ENCODE peak calls at places on chromosomes 7 and 10, in four cellular contexts. T, P, J and W are unnamed samples.

GRCh38 chr7:110534241-110534931 is 556.5 kb upstream of the LRRN3 start:
- DNase-seq in J (no peak), T (no peak), P (no peak), W (peak; percentile 4)

GRCh38 chr10:110408203-110408871 is 89.4 kb upstream of the DUSP5 start:
- DNase-seq in J (no peak), P (no peak), T (peak; percentile 26), W (no peak)

GRCh38 chr7:47180268-47180826 is 401.6 kb downstream of the TNS3 start:
- DNase-seq in P (no peak), T (peak; percentile 59), J (peak; percentile 60), W (peak; percentile 49)

GRCh38 chr7:98294798-98295382 is 13.4 kb downstream of the BRI3 start:
- DNase-seq in T (peak; percentile 87), J (peak; percentile 87), P (no peak), W (peak; percentile 35)

GRCh38 chr10:17805440-17805839 is 3.7 kb upstream of the MRC1 start:
- DNase-seq in P (no peak), J (no peak), T (no peak), W (no peak)

GRCh38 chr7:18361756-18362155 is 133.8 kb upstream of the HDAC9 start:
- DNase-seq in J (no peak), T (peak; percentile 68), P (no peak), W (no peak)

GRCh38 chr7:909358-910329 is 33.3 kb downstream of the GET4 start:
- DNase-seq in J (no peak), P (no peak), T (no peak), W (no peak)

GRCh38 chr7:91784469-91784868 is 96.0 kb downstream of the MTERF1 start:
- DNase-seq in J (peak; percentile 22), P (no peak), T (no peak), W (no peak)

GRCh38 chr10:112082134-112082533 is 101.4 kb downstream of the GPAM start:
- DNase-seq in T (no peak), P (no peak), J (no peak), W (no peak)

GRCh38 chr10:119595134-119595714 is 1.5 kb downstream of the TIAL1 start:
- DNase-seq in T (no peak), J (no peak), P (no peak), W (peak; percentile 43)

GRCh38 chr7:20514364-20514763 is 101.1 kb upstream of the ABCB5 start:
- DNase-seq in T (no peak), P (peak; percentile 2), J (no peak), W (no peak)

GRCh38 chr7:116342125-116342524 is 131.8 kb downstream of the TES start:
- DNase-seq in P (no peak), T (no peak), J (no peak), W (no peak)

GRCh38 chr10:83373659-83374058 is 765.6 kb upstream of the GHITM start:
- DNase-seq in T (peak; percentile 53), P (no peak), J (no peak), W (no peak)

GRCh38 chr10:14247650-14248258 is 83.0 kb downstream of the FRMD4A start:
- DNase-seq in P (no peak), T (no peak), J (no peak), W (no peak)

DNA sequence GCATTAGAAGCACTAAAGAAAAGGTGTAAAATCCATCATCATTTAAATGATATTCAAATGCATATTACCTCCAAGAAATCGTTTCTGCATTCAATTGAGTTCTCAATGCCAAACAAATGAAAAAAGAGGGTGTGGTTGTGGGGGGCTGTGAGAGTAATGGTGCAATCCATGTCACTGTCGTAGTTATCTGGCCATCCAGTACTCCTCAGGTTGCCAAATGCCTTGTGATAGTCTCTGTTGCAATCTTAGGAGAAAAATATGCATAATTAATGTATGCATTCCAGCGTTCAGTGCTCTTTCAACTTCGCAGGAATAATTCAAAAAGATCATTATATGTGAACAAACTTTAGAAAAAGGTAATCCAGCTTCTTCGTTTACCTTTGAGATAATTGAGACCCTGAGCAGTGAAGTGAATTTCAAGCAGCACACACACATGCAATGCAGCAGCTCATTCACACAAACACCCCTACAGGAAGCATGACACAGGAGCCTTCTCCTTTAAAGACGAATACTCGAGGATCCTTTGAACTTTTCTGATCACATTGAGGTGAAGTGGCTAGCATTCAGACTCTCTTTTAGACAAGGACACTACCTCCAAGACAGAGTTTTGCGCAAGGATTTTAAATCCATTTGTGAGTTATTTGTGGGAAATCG is 73.4 kb downstream of the OR13A1 start:
- DNase-seq in P (no peak), T (no peak), J (no peak), W (no peak)
- TF ChIP-seq NR2C2 in P (no peak), T (no peak), J (no peak), W (no peak)

DNA sequence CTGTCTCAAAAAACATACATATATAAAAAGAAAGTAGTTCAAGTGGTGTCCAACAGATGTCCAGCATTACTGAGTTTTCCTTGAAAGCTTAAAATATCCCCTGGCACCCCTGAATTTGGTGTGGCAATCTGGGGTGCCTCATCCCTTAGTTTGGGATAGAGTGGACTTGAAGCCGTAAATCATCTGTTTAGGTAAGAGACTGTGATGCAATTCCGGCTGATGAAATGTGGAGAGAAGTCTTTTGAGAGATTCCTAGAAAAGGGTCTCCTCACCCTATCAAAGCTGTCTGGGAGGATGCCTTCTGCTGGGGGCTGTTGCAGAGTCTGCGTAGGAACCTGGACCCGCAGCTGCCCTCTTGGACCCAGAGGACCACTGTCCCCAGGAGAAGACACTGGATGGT is 408.0 kb downstream of the RPS24 start:
- DNase-seq in J (no peak), T (no peak), P (no peak), W (no peak)
- TF ChIP-seq NR2C2 in J (no peak), T (no peak), P (no peak), W (no peak)

DNA sequence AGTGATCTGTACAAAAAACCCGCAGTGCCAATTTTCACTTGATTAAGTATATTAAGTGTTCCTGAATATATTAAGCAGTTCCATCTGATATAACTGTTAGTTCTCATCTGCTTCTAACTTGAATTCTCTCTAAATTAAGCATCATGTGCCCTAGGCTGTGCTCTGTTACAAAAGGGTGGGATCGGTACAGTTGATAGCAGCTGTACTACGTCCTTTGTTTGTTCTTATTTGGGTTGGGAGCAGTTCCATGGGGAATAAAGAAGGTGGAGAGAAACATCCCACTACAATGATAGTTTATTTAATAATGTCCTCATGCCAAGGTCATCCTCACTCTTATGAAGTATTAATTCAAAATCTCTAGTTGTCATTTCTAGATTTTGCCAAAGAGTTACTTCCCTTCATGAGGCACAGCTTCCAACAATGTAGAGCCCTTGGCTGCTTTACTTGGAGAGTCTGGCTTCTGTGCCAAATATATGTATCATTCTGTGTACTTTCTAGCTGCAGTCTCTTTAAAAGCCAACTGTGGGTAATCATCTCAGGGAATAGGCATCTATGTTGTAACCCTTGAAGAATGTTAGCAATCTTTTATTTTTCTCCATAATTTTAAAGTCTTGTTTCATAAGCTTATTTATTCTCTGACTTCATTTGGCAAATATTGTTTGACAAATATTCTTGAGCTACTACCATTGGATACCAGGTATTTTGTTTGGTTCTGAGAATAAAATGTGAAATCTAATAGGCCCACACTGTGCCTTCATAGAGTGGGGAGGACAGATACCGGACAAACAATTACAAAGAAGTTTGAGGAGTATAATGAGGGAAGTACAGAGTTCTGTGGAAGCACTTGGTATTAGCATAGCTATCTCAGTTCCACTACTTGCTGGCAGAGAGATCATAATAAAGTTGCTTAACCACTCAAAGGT is 22.4 kb upstream of the AHR start:
- DNase-seq in T (no peak), J (no peak), P (no peak), W (peak; percentile 68)
- TF ChIP-seq NR2C2 in T (no peak), J (no peak), P (no peak), W (no peak)

DNA sequence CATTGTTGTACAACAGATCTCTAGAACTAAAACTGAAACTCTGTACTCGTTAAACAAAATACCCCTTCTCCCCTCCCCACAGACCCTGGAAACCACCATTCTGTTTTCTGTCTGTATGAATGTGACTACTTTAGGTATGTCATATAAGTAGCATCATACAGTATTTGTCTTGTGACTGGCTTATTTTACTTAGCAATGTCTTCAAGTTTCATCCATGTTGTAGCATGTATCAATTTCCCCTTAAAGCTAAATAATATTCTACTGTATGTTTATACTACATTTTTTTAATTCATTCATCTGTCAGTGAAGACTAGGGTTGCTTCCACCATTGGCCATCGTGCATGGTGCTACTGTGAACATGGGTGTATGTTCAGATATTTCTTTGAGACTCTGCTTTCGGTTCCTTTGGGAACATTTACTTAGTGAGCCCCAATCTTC is 71.2 kb upstream of the RPA3 start:
- DNase-seq in P (peak; percentile 73), J (no peak), T (no peak), W (no peak)
- TF ChIP-seq NR2C2 in P (no peak), J (no peak), T (no peak), W (no peak)